ENCODE peak calls at places on chromosomes 5 and 9, in five cellular contexts. U is suprapubic skin, H is transverse colon, W is HepG2, B is SK-N-SH. G is an unnamed sample.

GRCh38 chr5:112159435-112159834 is 259.6 kb downstream of the EPB41L4A start:
- DNase-seq in U (no peak), H (no peak), W (no peak), B (no peak), G (no peak)

GRCh38 chr5:17118631-17119030 is 98.8 kb upstream of the BASP1 start:
- DNase-seq in U (peak; percentile 65), H (peak; percentile 50), W (peak; percentile 16), B (peak; percentile 31), G (no peak)

GRCh38 chr5:122180863-122181519 is 51.6 kb downstream of the ZNF474 start:
- DNase-seq in U (no peak), H (no peak), W (no peak), B (no peak), G (no peak)

GRCh38 chr9:27386759-27387158 is 89.8 kb upstream of the EQTN start:
- DNase-seq in U (no peak), H (no peak), W (no peak), B (no peak), G (peak; percentile 30)

GRCh38 chr5:10768304-10768899 is 7.4 kb upstream of the DAP start:
- DNase-seq in U (no peak), H (no peak), W (no peak), B (no peak), G (no peak)

GRCh38 chr5:166236327-166236726 is 2055.1 kb upstream of the WWC1 start:
- DNase-seq in U (no peak), H (no peak), W (no peak), B (no peak), G (no peak)

GRCh38 chr5:102875672-102876071 is 120.6 kb downstream of the PAM start:
- DNase-seq in U (no peak), H (no peak), W (peak; percentile 29), B (no peak), G (no peak)

GRCh38 chr5:56323505-56323904 is 90.4 kb upstream of the ANKRD55 start:
- DNase-seq in U (no peak), H (no peak), W (peak; percentile 50), B (peak; percentile 34), G (no peak)

GRCh38 chr9:22035591-22036011 is 26.5 kb upstream of the CDKN2B start:
- DNase-seq in U (no peak), H (no peak), W (no peak), B (no peak), G (no peak)

GRCh38 chr9:87910821-87911220 is 6.9 kb upstream of the SPATA31C1 start:
- DNase-seq in U (no peak), H (no peak), W (no peak), B (no peak), G (no peak)

GRCh38 chr9:123615381-123615780 is 259.4 kb downstream of the CRB2 start:
- DNase-seq in U (no peak), H (no peak), W (no peak), B (no peak), G (no peak)

GRCh38 chr5:468401-468800 is 25.4 kb downstream of the EXOC3 start:
- DNase-seq in U (peak; percentile 26), H (peak; percentile 5), W (no peak), B (no peak), G (no peak)

GRCh38 chr9:107439991-107440456 is 49.5 kb downstream of the KLF4 start:
- DNase-seq in U (no peak), H (no peak), W (no peak), B (no peak), G (no peak)

GRCh38 chr9:134223601-134224122 is 59.3 kb upstream of the RNU6ATAC start:
- DNase-seq in U (peak; percentile 50), H (no peak), W (no peak), B (no peak), G (no peak)

GRCh38 chr5:82150562-82150961 is 127.6 kb downstream of the RPS23 start:
- DNase-seq in U (no peak), H (no peak), W (no peak), B (no peak), G (no peak)

GRCh38 chr5:97229688-97230285 is 46.7 kb upstream of the RIOK2 start:
- DNase-seq in U (no peak), H (no peak), W (no peak), B (no peak), G (no peak)

GRCh38 chr9:132026932-132027585 is 52.6 kb downstream of the MED27 start:
- DNase-seq in U (no peak), H (no peak), W (no peak), B (no peak), G (no peak)

GRCh38 chr5:146013761-146014160 is 77.4 kb downstream of the SH3RF2 start:
- DNase-seq in U (no peak), H (no peak), W (no peak), B (no peak), G (no peak)

GRCh38 chr5:90519081-90519480 is 10.3 kb downstream of the LYSMD3 start:
- DNase-seq in U (no peak), H (no peak), W (no peak), B (no peak), G (no peak)

GRCh38 chr5:42518595-42519067 is 95.4 kb downstream of the GHR start:
- DNase-seq in U (peak; percentile 61), H (no peak), W (no peak), B (no peak), G (no peak)

GRCh38 chr5:435961-436640 is 6.9 kb upstream of the EXOC3 start:
- DNase-seq in U (no peak), H (peak; percentile 10), W (peak; percentile 25), B (peak; percentile 61), G (no peak)

GRCh38 chr5:139711067-139711851 is 63.1 kb downstream of the CXXC5 start:
- DNase-seq in U (no peak), H (peak; percentile 44), W (no peak), B (peak; percentile 82), G (no peak)

GRCh38 chr5:57906637-57907036 is 424.0 kb upstream of the ACTBL2 start:
- DNase-seq in U (no peak), H (no peak), W (no peak), B (no peak), G (no peak)

GRCh38 chr5:173165193-173165988 is 21.1 kb downstream of the BNIP1 start:
- DNase-seq in U (no peak), H (no peak), W (no peak), B (no peak), G (no peak)

GRCh38 chr5:74651710-74652109 is 11.2 kb upstream of the ENC1 start:
- DNase-seq in U (no peak), H (no peak), W (no peak), B (no peak), G (peak; percentile 37)

GRCh38 chr5:158642852-158643251 is 456.9 kb downstream of the EBF1 start:
- DNase-seq in U (no peak), H (no peak), W (no peak), B (no peak), G (no peak)

GRCh38 chr9:134585746-134586706 is 55.6 kb upstream of the COL5A1 start:
- DNase-seq in U (no peak), H (no peak), W (no peak), B (no peak), G (no peak)

GRCh38 chr9:37621299-37621934 is 29.0 kb upstream of the TOMM5 start:
- DNase-seq in U (no peak), H (no peak), W (no peak), B (no peak), G (no peak)

GRCh38 chr5:96714450-96714849 is 52.3 kb downstream of the CAST start:
- DNase-seq in U (no peak), H (no peak), W (no peak), B (no peak), G (no peak)

GRCh38 chr5:169567079-169567478 is 16.5 kb upstream of the SPDL1 start:
- DNase-seq in U (no peak), H (no peak), W (no peak), B (no peak), G (no peak)

GRCh38 chr9:95952471-95952870 is 77.0 kb downstream of the ERCC6L2 start:
- DNase-seq in U (no peak), H (no peak), W (no peak), B (no peak), G (no peak)

GRCh38 chr9:95954940-95955339 is 79.4 kb downstream of the ERCC6L2 start:
- DNase-seq in U (no peak), H (no peak), W (no peak), B (no peak), G (no peak)

GRCh38 chr9:95953986-95954385 is 78.5 kb downstream of the ERCC6L2 start:
- DNase-seq in U (no peak), H (no peak), W (no peak), B (no peak), G (no peak)
- TF ChIP-seq POLR2AphosphoS5 in U (no peak), H (no peak), W (no peak), B (no peak), G (no peak)

DNA sequence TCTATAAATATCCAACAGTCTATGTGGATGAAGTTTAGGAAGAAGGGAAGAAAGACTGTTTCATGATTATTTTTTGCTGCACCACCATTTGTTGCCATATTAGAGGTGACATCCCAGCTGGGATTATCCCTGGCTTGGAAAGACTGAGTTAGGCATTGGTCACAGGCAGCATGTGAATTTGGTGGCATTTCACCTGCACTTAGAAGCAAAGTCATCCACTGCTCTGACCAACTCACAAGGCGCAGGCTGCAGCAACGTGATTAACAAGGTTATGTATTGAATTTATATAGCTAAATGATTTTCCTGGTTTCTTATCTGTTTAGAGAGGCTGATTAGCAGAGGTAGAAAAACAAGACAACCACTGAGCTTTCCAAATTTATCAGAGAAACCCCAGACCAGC is 2.7 kb downstream of the FYB1 start:
- DNase-seq in U (no peak), H (no peak), W (no peak), B (no peak), G (no peak)
- H3K27ac ChIP-seq in U (no peak overlapping the region), H (peak overlapping the region; percentile 27), W (no peak overlapping the region), B (no peak overlapping the region), G (no peak overlapping the region)

GRCh38 chr9:137570566-137570965 is 8.2 kb downstream of the DPH7 start:
- DNase-seq in U (no peak), H (no peak), W (no peak), B (no peak), G (no peak)
- TF ChIP-seq POLR2AphosphoS5 in U (no peak), H (no peak), W (no peak), B (no peak), G (no peak)

GRCh38 chr9:113482341-113482740 is 18.8 kb downstream of the RGS3 start:
- DNase-seq in U (peak; percentile 30), H (no peak), W (no peak), B (no peak), G (no peak)

GRCh38 chr9:113484258-113484730 is 20.8 kb downstream of the RGS3 start:
- DNase-seq in U (peak; percentile 47), H (peak; percentile 18), W (peak; percentile 51), B (peak; percentile 74), G (peak; percentile 48)

GRCh38 chr9:113482991-113483675 is 19.6 kb downstream of the RGS3 start:
- DNase-seq in U (peak; percentile 25), H (no peak), W (no peak), B (no peak), G (no peak)

GRCh38 chr9:113485761-113486115 is 22.2 kb downstream of the RGS3 start:
- DNase-seq in U (no peak), H (no peak), W (no peak), B (no peak), G (no peak)

DNA sequence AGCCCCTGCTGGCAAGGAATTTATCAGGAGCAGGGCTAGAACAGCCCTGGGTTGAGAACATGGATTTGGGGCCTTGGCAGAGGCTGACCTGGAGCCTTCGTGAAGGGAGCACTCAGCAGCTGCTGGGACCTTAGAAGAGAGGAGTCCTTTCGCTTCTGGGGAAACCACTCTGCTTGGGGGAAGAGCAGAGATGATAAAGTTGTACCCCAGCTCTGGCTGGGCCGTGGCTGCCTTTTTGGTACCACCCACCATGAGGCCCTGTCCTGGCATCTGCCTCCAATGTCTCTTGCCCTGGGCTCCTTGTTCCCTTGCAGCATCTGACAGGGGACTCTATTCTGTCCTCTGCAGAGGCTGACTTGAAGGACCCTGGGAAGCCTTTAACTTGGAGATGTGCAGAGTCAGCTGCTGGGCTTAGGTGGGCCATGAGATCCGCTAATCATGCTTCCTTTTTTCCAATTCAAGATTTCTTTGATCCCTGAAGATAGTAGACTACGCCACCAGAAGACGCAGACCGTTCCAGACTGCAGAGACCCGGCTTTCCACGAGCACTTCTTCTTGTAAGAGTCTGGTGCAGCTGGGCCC is 20.2 kb downstream of the RGS3 start:
- DNase-seq in U (peak; percentile 32), H (no peak), W (no peak), B (no peak), G (no peak)
- H3K27ac ChIP-seq in U (no peak overlapping the region), H (peak overlapping the region; percentile 76), W (no peak overlapping the region), B (peak overlapping the region; percentile 55), G (peak overlapping the region; percentile 28)